ENCODE peak calls at places on chromosomes 1 and 21, in four cellular contexts. P is HepG2, Z is K562, N is GM12878. B is an unnamed sample.
A peak's percentile ranks its signal among the peaks of the same experiment; 100 is the strongest.

GRCh38 chr1:220307528-220308100 is 35.4 kb upstream of the RAB3GAP2 start:
- DNase-seq in N (no peak), Z (no peak), P (no peak), B (no peak)

GRCh38 chr1:58909162-58909560 is 125.3 kb upstream of the JUN start:
- DNase-seq in N (no peak), Z (no peak), P (no peak), B (no peak)

GRCh38 chr1:246987083-246987690 is 20.7 kb downstream of the ZNF695 start:
- DNase-seq in P (no peak), Z (no peak), N (no peak), B (no peak)

GRCh38 chr1:225918280-225918679 is 5.8 kb downstream of the PYCR2 start:
- DNase-seq in Z (no peak), P (no peak), N (no peak), B (no peak)

GRCh38 chr1:220694866-220695382 is 4.8 kb downstream of the C1orf115 start:
- DNase-seq in P (no peak), Z (no peak), N (no peak), B (no peak)

GRCh38 chr21:26977741-26978140 is 10.9 kb upstream of the ADAMTS5 start:
- DNase-seq in P (no peak), Z (no peak), N (no peak), B (no peak)

GRCh38 chr1:75720820-75721219 is 3.7 kb upstream of the ACADM start:
- DNase-seq in Z (no peak), N (no peak), P (no peak), B (no peak)

GRCh38 chr1:20972855-20973254 is 185.7 kb upstream of the HP1BP3 start:
- DNase-seq in Z (no peak), P (no peak), N (no peak), B (no peak)

GRCh38 chr1:220770245-220770913 is 16.3 kb upstream of the MTARC1 start:
- DNase-seq in P (no peak), Z (no peak), N (peak; percentile 49), B (no peak)

GRCh38 chr1:23544444-23545389 is 13.7 kb upstream of the E2F2 start:
- DNase-seq in Z (peak; percentile 72), N (no peak), P (peak; percentile 84), B (peak; percentile 78)

GRCh38 chr1:94713472-94714141 is 106.5 kb upstream of the SLC44A3 start:
- DNase-seq in Z (no peak), N (no peak), P (peak; percentile 92), B (peak; percentile 21)

GRCh38 chr1:209746469-209747269 is 9.2 kb upstream of the TRAF3IP3 start:
- DNase-seq in Z (no peak), N (no peak), P (no peak), B (no peak)

GRCh38 chr1:54238353-54239040 is 38.5 kb downstream of the MRPL37 start:
- DNase-seq in N (no peak), Z (no peak), P (no peak), B (peak; percentile 24)

GRCh38 chr1:210674151-210674550 is 345.4 kb downstream of the HHAT start:
- DNase-seq in P (no peak), Z (no peak), N (no peak), B (no peak)

GRCh38 chr1:19799233-19799876 is 361 bp downstream of the TMCO4 start:
- DNase-seq in Z (peak; percentile 85), N (no peak), P (peak; percentile 56), B (peak; percentile 83)

GRCh38 chr1:245085508-245086095 is 69.2 kb upstream of the KIF26B start:
- DNase-seq in N (peak; percentile 7), Z (no peak), P (peak; percentile 71), B (no peak)

GRCh38 chr1:65971547-65971946 is 178.9 kb downstream of the PDE4B start:
- DNase-seq in Z (no peak), P (no peak), N (no peak), B (no peak)

GRCh38 chr1:183533617-183534174 is 56.6 kb downstream of the NCF2 start:
- DNase-seq in N (no peak), Z (no peak), P (no peak), B (no peak)

GRCh38 chr1:42658880-42659337 is 686 bp downstream of the PPIH start:
- DNase-seq in N (no peak), Z (no peak), P (no peak), B (no peak)

GRCh38 chr1:201816309-201816849 is 12.6 kb upstream of the IPO9 start:
- DNase-seq in P (no peak), Z (no peak), N (no peak), B (no peak)

GRCh38 chr1:51998007-51998406 is 7.5 kb upstream of the RAB3B start:
- DNase-seq in P (no peak), N (no peak), Z (no peak), B (peak; percentile 24)

GRCh38 chr1:65965112-65965511 is 172.4 kb downstream of the PDE4B start:
- DNase-seq in N (no peak), Z (no peak), P (no peak), B (no peak)

GRCh38 chr1:113195115-113195845 is 122.3 kb downstream of the LRIG2 start:
- DNase-seq in P (no peak), N (no peak), Z (no peak), B (no peak)

GRCh38 chr1:100972185-100972584 is 53.4 kb downstream of the DPH5 start:
- DNase-seq in P (no peak), N (no peak), Z (no peak), B (peak; percentile 1)

GRCh38 chr1:54950361-54951163 is 29.9 kb upstream of the TMEM61 start:
- DNase-seq in N (peak; percentile 27), P (peak; percentile 84), Z (peak; percentile 58), B (peak; percentile 76)

GRCh38 chr1:27575861-27576331 is 28.0 kb downstream of the AHDC1 start:
- DNase-seq in P (peak; percentile 40), Z (peak; percentile 69), N (no peak), B (peak; percentile 83)

GRCh38 chr21:17523007-17523451 is 10.2 kb downstream of the CXADR start:
- DNase-seq in Z (no peak), P (peak; percentile 99), N (no peak), B (no peak)

GRCh38 chr1:2067393-2067792 is 17.2 kb downstream of the PRKCZ start:
- DNase-seq in N (no peak), Z (no peak), P (no peak), B (no peak)

GRCh38 chr1:183030053-183030452 is 6.8 kb downstream of the LAMC1 start:
- DNase-seq in Z (no peak), N (no peak), P (peak; percentile 97), B (no peak)

GRCh38 chr1:49163041-49163440 is 386.4 kb upstream of the BEND5 start:
- DNase-seq in Z (no peak), P (no peak), N (no peak), B (no peak)

GRCh38 chr1:163655565-163655964 is 333.8 kb downstream of the NUF2 start:
- DNase-seq in Z (no peak), N (no peak), P (no peak), B (no peak)

DNA sequence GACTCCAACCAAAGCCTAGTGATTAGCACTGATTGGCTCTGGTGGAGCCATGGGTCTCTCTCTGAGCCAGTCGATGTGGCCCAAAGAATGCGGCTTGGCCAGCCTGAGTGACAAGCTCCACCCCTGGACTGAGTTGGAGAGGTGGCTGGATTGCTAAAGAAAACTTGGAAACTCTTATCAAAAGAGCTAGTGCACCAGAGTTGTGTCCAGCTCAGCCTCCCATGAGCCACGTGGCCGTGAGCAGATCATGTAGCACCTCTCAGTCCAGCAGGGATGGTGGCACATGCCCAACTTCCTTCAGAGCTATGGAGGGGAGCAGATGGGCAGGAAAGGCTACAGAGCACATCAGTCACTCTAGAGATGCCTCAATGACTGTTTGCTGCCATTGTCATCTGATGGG is 142.8 kb upstream of the VAMP3 start:
- DNase-seq in N (no peak), Z (no peak), P (no peak), B (no peak)
- TF ChIP-seq NFIC in N (no peak), Z (no peak), P (no peak), B (no peak)

DNA sequence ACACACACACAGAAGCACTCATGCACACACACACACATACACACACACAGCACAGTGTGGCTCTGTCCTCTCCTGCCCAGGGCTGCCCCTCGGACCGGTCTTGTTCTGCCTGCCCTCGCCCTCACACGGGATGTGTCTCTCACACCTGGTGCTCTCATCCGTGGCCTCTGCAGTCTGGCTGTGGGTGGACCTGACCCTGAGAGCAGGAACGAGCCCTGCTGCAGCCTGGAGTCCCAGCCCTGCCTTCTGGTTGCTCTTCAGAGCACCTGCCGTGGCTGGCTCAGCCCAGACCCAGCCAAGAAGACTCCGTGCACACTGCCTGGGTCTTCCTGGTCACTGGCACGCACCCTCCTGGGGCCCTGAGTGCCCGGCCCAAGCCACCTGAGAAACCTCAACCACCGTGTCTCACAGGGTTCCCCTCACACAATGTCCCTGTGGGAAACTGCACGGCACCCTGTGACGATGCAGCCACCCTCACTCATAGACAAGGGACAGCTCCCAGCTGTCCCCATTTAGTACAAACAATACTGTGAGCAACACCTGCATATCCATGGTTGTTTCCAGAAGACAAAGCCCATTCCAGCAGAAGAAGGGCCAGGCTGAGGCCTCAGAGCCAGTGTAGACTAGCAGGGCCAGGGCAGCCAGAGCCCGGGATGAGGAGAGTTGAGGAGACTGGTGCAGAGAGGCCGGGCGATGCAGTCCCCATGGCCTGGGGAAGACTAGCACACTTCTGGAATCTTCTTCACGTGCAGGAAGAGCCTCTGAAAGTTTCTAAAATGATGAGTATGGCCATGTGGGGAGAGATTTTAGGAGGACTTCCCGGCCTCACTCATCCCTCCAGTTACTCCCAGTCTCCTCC is 234.0 kb downstream of the NPHP4 start:
- DNase-seq in P (no peak), N (no peak), Z (no peak), B (no peak)
- TF ChIP-seq CHD2 in P (no peak), N (no peak), Z (no peak), B (no peak)

DNA sequence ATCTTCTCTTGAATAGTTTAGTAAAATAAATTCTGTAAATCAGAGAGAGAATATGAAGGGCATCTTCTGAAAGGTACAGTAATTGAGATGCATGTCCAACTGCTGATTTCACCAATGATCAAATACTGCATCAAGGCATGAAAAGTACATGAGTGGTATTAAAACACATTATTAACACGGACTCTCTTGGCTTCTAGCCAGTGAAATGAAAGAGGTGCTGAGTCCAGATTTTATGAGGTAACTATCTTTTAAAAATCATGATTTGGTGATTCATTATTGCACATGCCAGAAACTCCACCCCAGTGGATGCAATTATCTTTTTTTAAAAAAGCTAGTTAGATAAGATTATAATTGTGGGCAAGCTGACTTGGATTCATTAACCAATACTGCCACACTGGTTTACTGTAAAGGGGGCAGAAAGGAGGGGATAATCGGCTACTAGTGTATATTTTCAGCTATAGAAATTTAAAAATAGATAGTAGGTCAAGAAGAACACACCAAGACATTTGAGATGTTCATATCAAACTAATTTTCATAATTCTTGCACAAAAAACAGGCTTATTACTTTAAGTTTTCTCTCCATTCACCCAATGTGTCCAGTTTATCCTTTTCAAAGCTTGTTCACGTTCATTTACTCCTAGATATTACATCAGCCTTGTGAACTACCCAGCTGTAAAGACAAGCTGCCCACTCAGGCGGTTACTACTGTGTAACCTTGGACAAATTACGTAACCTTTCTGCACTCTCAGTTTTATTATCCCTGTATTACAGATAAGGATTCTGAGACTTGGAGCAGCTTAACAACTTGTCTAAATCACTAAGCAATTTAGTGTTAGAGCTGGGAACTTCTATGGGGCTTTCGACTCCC is 20.3 kb upstream of the LPAR3 start:
- DNase-seq in Z (no peak), P (no peak), N (no peak), B (no peak)
- TF ChIP-seq NFIC in Z (no peak), P (no peak), N (peak; percentile 16), B (no peak)

DNA sequence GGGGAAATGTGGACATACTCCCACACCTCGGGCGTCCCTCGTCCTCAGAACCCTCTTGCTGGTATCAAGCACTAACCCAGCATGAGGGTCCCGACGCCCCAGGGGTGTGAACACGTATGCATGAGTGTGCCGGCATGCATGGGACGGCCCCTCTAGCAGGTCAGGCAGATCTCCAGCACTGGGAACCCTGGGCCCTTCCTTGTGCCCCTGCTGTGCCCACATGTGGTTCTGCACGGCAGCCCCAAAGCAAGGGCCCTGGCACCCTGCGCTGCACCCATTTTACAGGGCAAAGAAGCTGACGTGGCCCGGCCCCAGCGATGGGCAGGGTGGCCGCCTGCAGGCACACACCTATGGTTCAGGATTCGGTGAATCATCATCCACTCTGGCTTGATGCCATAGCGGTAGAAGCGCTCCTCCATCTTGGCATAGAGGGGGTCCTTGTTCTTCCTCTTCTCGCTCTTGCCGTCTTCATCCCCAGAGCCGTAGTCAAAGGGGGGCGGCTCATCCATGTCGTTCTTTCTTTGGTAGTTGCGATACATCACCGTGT is 34.2 kb downstream of the CHD5 start:
- DNase-seq in Z (no peak), N (no peak), P (no peak), B (no peak)
- TF ChIP-seq CHD2 in Z (no peak), N (no peak), P (no peak), B (no peak)

B was measured in SK-N-SH.